ENCODE peak calls at places on chromosomes 16 and 17, in five cellular contexts. H is GM23338, O is MM.1S, N is left ventricle myocardium inferior, V is heart right ventricle. J is an unnamed sample. For H3K4me1, the result is how much of the 10 kb centered on the place peaks cover.

GRCh38 chr17:59753522-59754467 is 46.3 kb downstream of the VMP1 start:
- DNase-seq in V (peak), O (peak), N (no peak), H (peak), J (peak)

GRCh38 chr16:85616608-85617311 is 3.6 kb downstream of the GSE1 start:
- DNase-seq in H (no peak), N (peak), V (peak), O (no peak), J (no peak)

GRCh38 chr17:77666881-77667395 is 291.6 kb upstream of the TNRC6C start:
- DNase-seq in V (no peak), N (no peak), H (no peak), O (peak), J (no peak)

GRCh38 chr16:23729503-23730424 is 16.7 kb upstream of the ERN2 start:
- DNase-seq in V (no peak), H (peak), N (no peak), O (no peak), J (peak)

GRCh38 chr17:1473170-1473569 is 17.1 kb upstream of the CRK start:
- DNase-seq in N (no peak), V (no peak), H (peak), O (no peak), J (no peak)

GRCh38 chr17:65953316-65954147 is 238.4 kb downstream of the CEP112 start:
- DNase-seq in V (no peak), N (no peak), H (peak), O (no peak), J (no peak)

GRCh38 chr17:51441431-51441830 is 181.1 kb downstream of the UTP18 start:
- DNase-seq in H (no peak), O (no peak), N (no peak), V (no peak), J (no peak)

GRCh38 chr16:68378436-68379415 is 67.9 kb downstream of the PRMT7 start:
- DNase-seq in H (no peak), N (no peak), O (no peak), V (no peak), J (no peak)

GRCh38 chr17:11598274-11599221 is at the start of gene DNAH9:
- DNase-seq in N (peak), H (peak), O (no peak), V (peak), J (peak)

GRCh38 chr16:88784074-88784855 is 755 bp downstream of the PIEZO1 start:
- DNase-seq in N (peak), O (peak), V (peak), H (peak), J (peak)
- H3K4me1 ChIP-seq in N (half or more), O (under half), V (half or more), H (under half), J (under half)

GRCh38 chr17:27552467-27552779 is 78.6 kb upstream of the LGALS9 start:
- DNase-seq in V (no peak), H (no peak), O (no peak), N (no peak), J (peak)
- H3K4me1 ChIP-seq in V (under half), H (under half), O (under half), N (under half), J (under half)

GRCh38 chr16:1461146-1461545 is 13.7 kb downstream of the CLCN7 start:
- DNase-seq in H (no peak), N (no peak), V (no peak), O (no peak), J (no peak)
- H3K4me1 ChIP-seq in H (under half), N (under half), V (under half), O (under half), J (under half)

GRCh38 chr17:17155568-17155967 is 50.6 kb downstream of the PLD6 start:
- DNase-seq in H (no peak), O (no peak), V (no peak), N (no peak), J (no peak)
- H3K4me1 ChIP-seq in H (under half), O (under half), V (under half), N (under half), J (under half)

GRCh38 chr17:8894673-8895578 is 27.5 kb upstream of the PIK3R6 start:
- DNase-seq in O (peak), V (peak), H (peak), N (peak), J (peak)

GRCh38 chr17:8896641-8897635 is 29.5 kb upstream of the PIK3R6 start:
- DNase-seq in O (no peak), V (no peak), N (no peak), H (no peak), J (no peak)

GRCh38 chr17:8893621-8894020 is 26.1 kb upstream of the PIK3R6 start:
- DNase-seq in H (no peak), O (no peak), N (no peak), V (no peak), J (no peak)

GRCh38 chr17:8894189-8894611 is 26.7 kb upstream of the PIK3R6 start:
- DNase-seq in O (no peak), H (peak), V (no peak), N (no peak), J (no peak)

DNA sequence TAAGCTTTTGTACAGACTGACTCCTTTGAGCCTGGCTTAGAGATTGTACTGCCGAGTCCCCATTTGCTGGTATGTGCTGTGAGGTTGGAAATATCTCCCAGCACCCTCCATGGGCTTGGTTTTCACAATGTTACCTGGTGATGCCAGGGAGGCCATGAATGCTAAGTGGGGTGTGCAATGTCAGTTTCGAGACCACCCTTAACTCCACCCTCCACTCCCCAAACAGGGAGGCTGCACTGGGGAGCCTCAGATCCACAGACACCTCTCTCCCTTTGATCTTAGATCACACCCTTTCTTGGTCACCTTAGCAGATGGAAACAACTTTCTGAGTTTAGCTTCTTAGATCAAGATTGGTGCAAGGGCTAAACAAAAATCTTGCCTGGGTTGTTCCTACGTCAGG is 28.6 kb upstream of the PIK3R6 start:
- DNase-seq in V (no peak), H (no peak), O (no peak), N (no peak), J (no peak)
- H3K4me1 ChIP-seq in V (under half), H (under half), O (under half), N (under half), J (under half)

GRCh38 chr16:10871157-10871991 is 5.6 kb upstream of the CIITA start:
- DNase-seq in V (peak), H (no peak), N (no peak), O (peak), J (peak)

GRCh38 chr16:10868089-10868488 is 8.9 kb upstream of the CIITA start:
- DNase-seq in H (no peak), O (peak), V (no peak), N (no peak), J (no peak)

GRCh38 chr16:10870808-10871156 is 6.2 kb upstream of the CIITA start:
- DNase-seq in N (no peak), H (no peak), V (no peak), O (no peak), J (no peak)

GRCh38 chr16:10868562-10869469 is 8.2 kb upstream of the CIITA start:
- DNase-seq in O (peak), N (peak), H (no peak), V (peak), J (no peak)

DNA sequence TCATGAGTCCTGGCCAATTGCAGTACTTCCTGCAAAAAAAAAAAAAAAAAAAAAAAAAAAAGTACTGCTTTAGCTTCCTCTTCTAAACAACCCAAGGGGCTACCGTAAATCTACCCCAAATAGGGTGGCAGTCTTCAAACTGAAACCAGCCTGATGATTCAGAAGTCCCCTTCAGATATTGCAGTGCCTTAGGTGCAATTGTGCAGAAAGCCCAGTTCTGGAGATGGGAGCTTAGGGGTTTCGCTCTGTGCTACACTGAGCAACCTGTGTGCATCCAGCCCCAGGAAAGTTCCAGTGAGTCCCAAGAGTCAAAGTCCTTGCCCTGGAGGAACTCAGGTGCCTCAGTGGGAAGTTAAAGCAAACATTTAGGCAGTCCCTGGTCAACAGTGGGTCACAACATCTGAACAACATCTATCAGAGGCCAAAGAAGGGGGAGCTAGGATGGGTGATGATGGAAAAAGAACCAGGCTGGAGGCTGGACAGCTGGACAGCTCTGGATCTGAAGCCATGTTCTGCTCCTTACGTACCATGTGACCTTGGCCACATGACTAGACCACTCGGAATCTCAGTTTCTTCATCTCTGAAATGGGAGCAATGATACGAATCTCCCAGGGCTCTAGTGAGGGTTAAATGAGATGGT is 6.7 kb upstream of the CIITA start:
- DNase-seq in N (no peak), H (no peak), V (no peak), O (no peak), J (no peak)
- H3K4me1 ChIP-seq in N (half or more), H (under half), V (half or more), O (under half), J (under half)